ENCODE peak calls at places on chromosome 12, in four cellular contexts. One of them, this sample, is unnamed.

GRCh38 chr12:127162902-127163301 is 1104.1 kb upstream of the TMEM132C start:
- DNase-seq in body of pancreas: no peak
- DNase-seq in Caco-2: no peak
- DNase-seq in osteoblast: peak
- DNase-seq in this sample: no peak

GRCh38 chr12:128916425-128916824 is 63.1 kb downstream of the GLT1D1 start:
- DNase-seq in body of pancreas: no peak
- DNase-seq in Caco-2: no peak
- DNase-seq in osteoblast: no peak
- DNase-seq in this sample: no peak

GRCh38 chr12:109695961-109696461 is 17.6 kb upstream of the FAM222A start:
- DNase-seq in body of pancreas: no peak
- DNase-seq in Caco-2: peak
- DNase-seq in osteoblast: peak
- DNase-seq in this sample: no peak

GRCh38 chr12:32134144-32134888 is 27.7 kb downstream of the BICD1 start:
- DNase-seq in body of pancreas: no peak
- DNase-seq in Caco-2: no peak
- DNase-seq in osteoblast: no peak
- DNase-seq in this sample: peak

GRCh38 chr12:125203145-125203765 is 138.0 kb downstream of the AACS start:
- DNase-seq in body of pancreas: no peak
- DNase-seq in Caco-2: no peak
- DNase-seq in osteoblast: no peak
- DNase-seq in this sample: no peak

GRCh38 chr12:96356831-96357230 is 43.4 kb downstream of the CDK17 start:
- DNase-seq in body of pancreas: no peak
- DNase-seq in Caco-2: no peak
- DNase-seq in osteoblast: no peak
- DNase-seq in this sample: no peak

GRCh38 chr12:1044697-1045096 is 53.7 kb downstream of the ERC1 start:
- DNase-seq in body of pancreas: no peak
- DNase-seq in Caco-2: no peak
- DNase-seq in osteoblast: peak
- DNase-seq in this sample: no peak

GRCh38 chr12:108129017-108129812 is at the start of gene WSCD2:
- DNase-seq in body of pancreas: peak
- DNase-seq in Caco-2: peak
- DNase-seq in osteoblast: peak
- DNase-seq in this sample: peak

GRCh38 chr12:70466753-70467152 is 100.7 kb downstream of the KCNMB4 start:
- DNase-seq in body of pancreas: no peak
- DNase-seq in Caco-2: no peak
- DNase-seq in osteoblast: no peak
- DNase-seq in this sample: no peak

GRCh38 chr12:116864371-116865160 is 16.7 kb downstream of the HRK start:
- DNase-seq in body of pancreas: no peak
- DNase-seq in Caco-2: no peak
- DNase-seq in osteoblast: no peak
- DNase-seq in this sample: no peak

GRCh38 chr12:122166422-122167327 is 7.3 kb downstream of the IL31 start:
- DNase-seq in body of pancreas: no peak
- DNase-seq in Caco-2: no peak
- DNase-seq in osteoblast: no peak
- DNase-seq in this sample: no peak

GRCh38 chr12:20404576-20405346 is 36.4 kb downstream of the PDE3A start:
- DNase-seq in body of pancreas: peak
- DNase-seq in Caco-2: no peak
- DNase-seq in osteoblast: no peak
- DNase-seq in this sample: no peak

GRCh38 chr12:122681814-122682213 is 21.3 kb downstream of the HCAR2 start:
- DNase-seq in body of pancreas: no peak
- DNase-seq in Caco-2: no peak
- DNase-seq in osteoblast: no peak
- DNase-seq in this sample: no peak

GRCh38 chr12:52434096-52434733 is at the start of gene KRT75:
- DNase-seq in body of pancreas: no peak
- DNase-seq in Caco-2: no peak
- DNase-seq in osteoblast: no peak
- DNase-seq in this sample: no peak

GRCh38 chr12:59010948-59011347 is 90.6 kb upstream of the LRIG3 start:
- DNase-seq in body of pancreas: no peak
- DNase-seq in Caco-2: no peak
- DNase-seq in osteoblast: no peak
- DNase-seq in this sample: no peak

GRCh38 chr12:109820921-109821381 is 12.2 kb downstream of the TRPV4 start:
- DNase-seq in body of pancreas: no peak
- DNase-seq in Caco-2: peak
- DNase-seq in osteoblast: peak
- DNase-seq in this sample: no peak

GRCh38 chr12:126768517-126768916 is 1498.5 kb upstream of the TMEM132C start:
- DNase-seq in body of pancreas: no peak
- DNase-seq in Caco-2: no peak
- DNase-seq in osteoblast: no peak
- DNase-seq in this sample: no peak

GRCh38 chr12:98699568-98699967 is 54.5 kb downstream of the APAF1 start:
- DNase-seq in body of pancreas: peak
- DNase-seq in Caco-2: no peak
- DNase-seq in osteoblast: no peak
- DNase-seq in this sample: no peak

GRCh38 chr12:67413577-67413976 is 144.4 kb downstream of the CAND1 start:
- DNase-seq in body of pancreas: no peak
- DNase-seq in Caco-2: no peak
- DNase-seq in osteoblast: no peak
- DNase-seq in this sample: no peak

GRCh38 chr12:2389079-2389790 is 336.4 kb downstream of the CACNA1C start:
- DNase-seq in body of pancreas: no peak
- DNase-seq in Caco-2: no peak
- DNase-seq in osteoblast: no peak
- DNase-seq in this sample: no peak

GRCh38 chr12:64494998-64495729 is 43.2 kb downstream of the TBK1 start:
- DNase-seq in body of pancreas: no peak
- DNase-seq in Caco-2: no peak
- DNase-seq in osteoblast: no peak
- DNase-seq in this sample: no peak

GRCh38 chr12:115135800-115136211 is 451.8 kb upstream of the TBX3 start:
- DNase-seq in body of pancreas: peak
- DNase-seq in Caco-2: no peak
- DNase-seq in osteoblast: no peak
- DNase-seq in this sample: no peak

GRCh38 chr12:104218935-104219334 is 3.4 kb downstream of the TXNRD1 start:
- DNase-seq in body of pancreas: no peak
- DNase-seq in Caco-2: no peak
- DNase-seq in osteoblast: peak
- DNase-seq in this sample: no peak
- H3K4me3 ChIP-seq in body of pancreas: no peak
- H3K4me3 ChIP-seq in Caco-2: no peak
- H3K4me3 ChIP-seq in osteoblast: no peak
- H3K4me3 ChIP-seq in this sample: no peak

GRCh38 chr12:93616584-93617101 is 44.2 kb downstream of the SOCS2 start:
- DNase-seq in body of pancreas: no peak
- DNase-seq in Caco-2: no peak
- DNase-seq in osteoblast: peak
- DNase-seq in this sample: peak
- H3K4me3 ChIP-seq in body of pancreas: no peak
- H3K4me3 ChIP-seq in Caco-2: no peak
- H3K4me3 ChIP-seq in osteoblast: no peak
- H3K4me3 ChIP-seq in this sample: no peak

GRCh38 chr12:94609917-94610443 is 40.4 kb downstream of the TMCC3 start:
- DNase-seq in body of pancreas: no peak
- DNase-seq in Caco-2: no peak
- DNase-seq in osteoblast: no peak
- DNase-seq in this sample: peak
- H3K4me3 ChIP-seq in body of pancreas: no peak
- H3K4me3 ChIP-seq in Caco-2: no peak
- H3K4me3 ChIP-seq in osteoblast: no peak
- H3K4me3 ChIP-seq in this sample: no peak

GRCh38 chr12:6202846-6203245 is 2.6 kb downstream of the CD9 start:
- DNase-seq in body of pancreas: no peak
- DNase-seq in Caco-2: no peak
- DNase-seq in osteoblast: no peak
- DNase-seq in this sample: no peak
- H3K4me3 ChIP-seq in body of pancreas: no peak
- H3K4me3 ChIP-seq in Caco-2: no peak
- H3K4me3 ChIP-seq in osteoblast: no peak
- H3K4me3 ChIP-seq in this sample: peak

GRCh38 chr12:119751961-119752360 is 84.0 kb downstream of the PRKAB1 start:
- DNase-seq in body of pancreas: no peak
- DNase-seq in Caco-2: no peak
- DNase-seq in osteoblast: no peak
- DNase-seq in this sample: no peak
- H3K4me3 ChIP-seq in body of pancreas: no peak
- H3K4me3 ChIP-seq in Caco-2: no peak
- H3K4me3 ChIP-seq in osteoblast: no peak
- H3K4me3 ChIP-seq in this sample: no peak

GRCh38 chr12:12891646-12892355 is 439 bp downstream of the GPRC5A start:
- DNase-seq in body of pancreas: no peak
- DNase-seq in Caco-2: no peak
- DNase-seq in osteoblast: no peak
- DNase-seq in this sample: no peak
- H3K4me3 ChIP-seq in body of pancreas: peak
- H3K4me3 ChIP-seq in Caco-2: peak
- H3K4me3 ChIP-seq in osteoblast: peak
- H3K4me3 ChIP-seq in this sample: peak

GRCh38 chr12:10119072-10119471 is 10.9 kb downstream of the CLEC7A start:
- DNase-seq in body of pancreas: no peak
- DNase-seq in Caco-2: no peak
- DNase-seq in osteoblast: no peak
- DNase-seq in this sample: no peak

GRCh38 chr12:10126401-10126800 is 3.6 kb downstream of the CLEC7A start:
- DNase-seq in body of pancreas: no peak
- DNase-seq in Caco-2: no peak
- DNase-seq in osteoblast: no peak
- DNase-seq in this sample: no peak

GRCh38 chr12:10115890-10116289 is 14.1 kb downstream of the CLEC7A start:
- DNase-seq in body of pancreas: no peak
- DNase-seq in Caco-2: no peak
- DNase-seq in osteoblast: no peak
- DNase-seq in this sample: no peak

GRCh38 chr12:10122689-10123088 is 7.3 kb downstream of the CLEC7A start:
- DNase-seq in body of pancreas: no peak
- DNase-seq in Caco-2: peak
- DNase-seq in osteoblast: no peak
- DNase-seq in this sample: no peak

DNA sequence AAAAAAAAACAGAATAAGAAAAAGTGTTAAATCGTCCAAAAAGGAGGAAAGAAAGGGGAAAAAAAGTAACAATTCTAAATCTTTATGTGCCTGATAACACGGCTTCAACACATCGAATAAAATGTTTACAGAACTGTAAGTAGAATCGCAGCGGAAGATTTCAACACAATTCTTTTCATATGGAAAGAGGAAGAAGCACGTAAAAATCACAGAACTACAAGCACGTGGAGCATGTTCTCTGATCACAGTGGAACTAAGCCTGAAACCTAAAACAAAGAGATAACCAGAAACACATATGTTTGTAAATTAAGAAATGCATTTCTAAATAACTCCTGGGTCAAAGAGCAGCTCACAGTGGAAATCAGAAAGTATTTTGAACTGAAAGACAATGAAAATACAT is 8.7 kb downstream of the CLEC7A start:
- DNase-seq in body of pancreas: no peak
- DNase-seq in Caco-2: no peak
- DNase-seq in osteoblast: no peak
- DNase-seq in this sample: no peak
- H3K4me3 ChIP-seq in body of pancreas: no peak
- H3K4me3 ChIP-seq in Caco-2: no peak
- H3K4me3 ChIP-seq in osteoblast: no peak
- H3K4me3 ChIP-seq in this sample: no peak

GRCh38 chr12:28191690-28192089 is 1.4 kb downstream of the CCDC91 start:
- DNase-seq in body of pancreas: peak
- DNase-seq in Caco-2: no peak
- DNase-seq in osteoblast: no peak
- DNase-seq in this sample: peak
- H3K4me3 ChIP-seq in body of pancreas: no peak
- H3K4me3 ChIP-seq in Caco-2: peak
- H3K4me3 ChIP-seq in osteoblast: peak
- H3K4me3 ChIP-seq in this sample: peak

GRCh38 chr12:49273726-49274395 is 9.0 kb downstream of the TUBA1C start:
- DNase-seq in body of pancreas: no peak
- DNase-seq in Caco-2: no peak
- DNase-seq in osteoblast: no peak
- DNase-seq in this sample: no peak
- H3K4me3 ChIP-seq in body of pancreas: no peak
- H3K4me3 ChIP-seq in Caco-2: no peak
- H3K4me3 ChIP-seq in osteoblast: no peak
- H3K4me3 ChIP-seq in this sample: no peak

GRCh38 chr12:53613821-53614220 is 12.4 kb downstream of the ATF7 start:
- DNase-seq in body of pancreas: no peak
- DNase-seq in Caco-2: no peak
- DNase-seq in osteoblast: no peak
- DNase-seq in this sample: no peak

GRCh38 chr12:53622724-53623123 is 3.5 kb downstream of the ATF7 start:
- DNase-seq in body of pancreas: no peak
- DNase-seq in Caco-2: no peak
- DNase-seq in osteoblast: no peak
- DNase-seq in this sample: no peak

GRCh38 chr12:53617700-53618099 is 8.5 kb downstream of the ATF7 start:
- DNase-seq in body of pancreas: no peak
- DNase-seq in Caco-2: no peak
- DNase-seq in osteoblast: no peak
- DNase-seq in this sample: no peak

GRCh38 chr12:53616950-53617349 is 9.2 kb downstream of the ATF7 start:
- DNase-seq in body of pancreas: no peak
- DNase-seq in Caco-2: no peak
- DNase-seq in osteoblast: no peak
- DNase-seq in this sample: no peak

GRCh38 chr12:53618340-53618739 is 7.8 kb downstream of the ATF7 start:
- DNase-seq in body of pancreas: no peak
- DNase-seq in Caco-2: no peak
- DNase-seq in osteoblast: no peak
- DNase-seq in this sample: no peak
- H3K4me3 ChIP-seq in body of pancreas: no peak
- H3K4me3 ChIP-seq in Caco-2: no peak
- H3K4me3 ChIP-seq in osteoblast: peak
- H3K4me3 ChIP-seq in this sample: no peak

This sample was measured in GM23338.